ENCODE peak calls at places on chromosomes 13 and 19, in nine cellular contexts. Y, C, D, P, O, W, I, H and S are unnamed samples.
A peak's percentile ranks its signal among the peaks of the same experiment; 100 is the strongest.

GRCh38 chr19:1237754-1238372 is at the start of gene CBARP:
- DNase-seq in Y (no peak), C (no peak), D (peak; percentile 49), P (no peak), O (no peak), W (no peak), I (no peak), H (no peak), S (no peak)

GRCh38 chr19:52214241-52214640 is 24.4 kb downstream of the PPP2R1A start:
- DNase-seq in Y (no peak), C (no peak), D (no peak), P (no peak), O (peak; percentile 10), W (no peak), I (no peak), H (no peak), S (no peak)

GRCh38 chr19:33622809-33623511 is 1.2 kb downstream of the CHST8 start:
- DNase-seq in Y (no peak), C (no peak), D (no peak), P (no peak), O (no peak), W (no peak), I (no peak), H (no peak), S (no peak)

GRCh38 chr13:71786815-71787214 is 80.2 kb downstream of the DACH1 start:
- DNase-seq in Y (no peak), C (no peak), D (no peak), P (no peak), O (no peak), W (no peak), I (no peak), H (no peak), S (no peak)

GRCh38 chr19:40831502-40832430 is 18.5 kb downstream of the CYP2A6 start:
- DNase-seq in Y (no peak), C (peak; percentile 100), D (peak; percentile 98), P (no peak), O (peak; percentile 97), W (no peak), I (no peak), H (peak; percentile 90), S (peak; percentile 96)

GRCh38 chr13:64755961-64756360 is 2474.2 kb downstream of the PCDH9 start:
- DNase-seq in Y (no peak), C (no peak), D (peak; percentile 25), P (no peak), O (no peak), W (no peak), I (no peak), H (no peak), S (no peak)

GRCh38 chr19:37855098-37855497 is 51.3 kb downstream of the WDR87 start:
- DNase-seq in Y (peak; percentile 56), C (peak; percentile 25), D (peak; percentile 41), P (peak; percentile 87), O (peak; percentile 17), W (no peak), I (peak; percentile 36), H (no peak), S (no peak)

GRCh38 chr19:49793561-49793840 is 19.6 kb downstream of the FUZ start:
- DNase-seq in Y (no peak), C (no peak), D (no peak), P (no peak), O (peak; percentile 57), W (no peak), I (no peak), H (peak; percentile 42), S (no peak)

GRCh38 chr13:19888799-19889198 is 25.4 kb upstream of the ZMYM5 start:
- DNase-seq in Y (no peak), C (peak; percentile 50), D (peak; percentile 48), P (no peak), O (peak; percentile 38), W (peak; percentile 43), I (no peak), H (no peak), S (no peak)

GRCh38 chr19:1774999-1775772 is 21.9 kb downstream of the ONECUT3 start:
- DNase-seq in Y (no peak), C (no peak), D (peak; percentile 45), P (peak; percentile 31), O (no peak), W (no peak), I (no peak), H (no peak), S (no peak)

GRCh38 chr13:39273953-39274352 is 235.7 kb downstream of the NHLRC3 start:
- DNase-seq in Y (no peak), C (peak; percentile 20), D (peak; percentile 26), P (no peak), O (no peak), W (no peak), I (no peak), H (peak; percentile 5), S (no peak)

GRCh38 chr13:30905932-30906383 is at the start of gene MEDAG:
- DNase-seq in Y (peak; percentile 86), C (peak; percentile 78), D (peak; percentile 89), P (peak; percentile 57), O (peak; percentile 57), W (no peak), I (peak; percentile 47), H (no peak), S (no peak)

GRCh38 chr13:97212540-97213146 is 9.5 kb upstream of the MBNL2 start:
- DNase-seq in Y (no peak), C (peak; percentile 64), D (peak; percentile 62), P (peak; percentile 47), O (peak; percentile 49), W (peak; percentile 22), I (no peak), H (peak; percentile 48), S (no peak)

GRCh38 chr13:71412231-71412630 is 454.8 kb downstream of the DACH1 start:
- DNase-seq in Y (no peak), C (no peak), D (peak; percentile 0), P (no peak), O (no peak), W (no peak), I (no peak), H (no peak), S (no peak)

GRCh38 chr19:55645512-55645881 is 2.0 kb downstream of the ZNF581 start:
- DNase-seq in Y (no peak), C (no peak), D (no peak), P (no peak), O (no peak), W (no peak), I (no peak), H (no peak), S (no peak)

GRCh38 chr13:29771247-29771646 is 79.2 kb downstream of the UBL3 start:
- DNase-seq in Y (no peak), C (peak; percentile 56), D (peak; percentile 57), P (no peak), O (peak; percentile 49), W (peak; percentile 49), I (no peak), H (peak; percentile 36), S (no peak)

GRCh38 chr13:114203536-114203935 is 24.5 kb downstream of the CFAP97D2 start:
- DNase-seq in Y (no peak), C (no peak), D (no peak), P (no peak), O (no peak), W (no peak), I (no peak), H (no peak), S (no peak)

GRCh38 chr19:57771417-57771816 is 1.9 kb downstream of the ZNF586 start:
- DNase-seq in Y (no peak), C (no peak), D (no peak), P (no peak), O (no peak), W (no peak), I (no peak), H (no peak), S (no peak)
- H3K4me3 ChIP-seq in Y (no peak overlapping the region), C (no peak overlapping the region), D (no peak overlapping the region), P (no peak overlapping the region), O (no peak overlapping the region), W (no peak overlapping the region), I (no peak overlapping the region), H (no peak overlapping the region), S (no peak overlapping the region)

DNA sequence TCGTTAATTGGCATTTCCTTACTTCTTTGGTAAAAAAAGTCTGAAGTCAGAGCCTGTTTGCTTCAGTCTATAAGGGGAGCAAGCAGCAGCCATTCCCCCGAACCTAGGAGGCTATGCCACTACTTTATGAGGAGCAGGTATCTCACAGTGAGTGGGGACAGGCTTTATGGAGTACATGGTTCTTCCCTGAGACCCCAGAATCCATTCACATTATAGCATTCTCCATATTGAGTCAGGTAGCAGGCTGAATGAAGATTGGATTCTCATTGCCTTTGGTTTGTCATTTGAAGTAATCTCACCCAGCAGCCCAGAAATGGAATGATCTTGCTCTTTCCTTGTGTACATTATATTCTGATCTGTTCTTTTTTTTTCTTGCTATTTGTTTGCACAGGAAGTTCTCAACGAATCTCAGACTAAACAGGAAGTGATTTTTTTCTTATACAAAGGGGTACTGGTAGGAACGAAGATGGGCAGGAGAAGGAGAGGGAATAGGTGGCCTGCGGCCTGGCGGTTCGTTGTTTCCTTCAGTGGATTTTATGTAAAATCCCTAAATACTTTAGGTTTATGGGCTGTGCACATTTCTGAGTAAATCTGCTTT is 74.4 kb downstream of the ARHGAP35 start:
- DNase-seq in Y (no peak), C (no peak), D (no peak), P (no peak), O (peak; percentile 18), W (no peak), I (no peak), H (no peak), S (no peak)
- H3K27ac ChIP-seq in Y (no peak overlapping the region), C (no peak overlapping the region), D (peak overlapping the region; percentile 48), P (no peak overlapping the region), O (no peak overlapping the region), W (peak overlapping the region; percentile 21), I (peak overlapping the region; percentile 5), H (peak overlapping the region; percentile 40), S (no peak overlapping the region)

GRCh38 chr13:44876782-44877324 is 112.4 kb downstream of the NUFIP1 start:
- DNase-seq in Y (no peak), C (no peak), D (no peak), P (peak; percentile 82), O (no peak), W (no peak), I (no peak), H (peak; percentile 26), S (no peak)
- TF ChIP-seq CTCF in Y (peak; percentile 27), C (peak; percentile 41), D (peak; percentile 46), P (peak; percentile 58), O (peak; percentile 21), W (peak; percentile 37), I (peak; percentile 21), H (no peak), S (no peak)

GRCh38 chr13:68047889-68048288 is 817.8 kb upstream of the PCDH9 start:
- DNase-seq in Y (no peak), C (no peak), D (no peak), P (no peak), O (no peak), W (no peak), I (no peak), H (no peak), S (no peak)

GRCh38 chr13:68046900-68047299 is 816.8 kb upstream of the PCDH9 start:
- DNase-seq in Y (no peak), C (peak; percentile 29), D (peak; percentile 1), P (no peak), O (no peak), W (no peak), I (no peak), H (no peak), S (no peak)

GRCh38 chr13:68051910-68052309 is 821.8 kb upstream of the PCDH9 start:
- DNase-seq in Y (no peak), C (no peak), D (no peak), P (no peak), O (no peak), W (no peak), I (no peak), H (no peak), S (no peak)

GRCh38 chr13:68050746-68051145 is 820.6 kb upstream of the PCDH9 start:
- DNase-seq in Y (no peak), C (no peak), D (no peak), P (no peak), O (no peak), W (no peak), I (no peak), H (no peak), S (no peak)

GRCh38 chr13:68048802-68049359 is 818.7 kb upstream of the PCDH9 start:
- DNase-seq in Y (no peak), C (no peak), D (no peak), P (no peak), O (no peak), W (no peak), I (no peak), H (no peak), S (no peak)
- H3K4me3 ChIP-seq in Y (no peak overlapping the region), C (no peak overlapping the region), D (no peak overlapping the region), P (no peak overlapping the region), O (no peak overlapping the region), W (no peak overlapping the region), I (no peak overlapping the region), H (no peak overlapping the region), S (no peak overlapping the region)